ENCODE peak calls at places on chromosomes 2 and 18, in ten cellular contexts. R, F, W, Q, I, K, M, S, E and V are unnamed samples.

GRCh38 chr2:214401580-214401979 is 9.3 kb upstream of the VWC2L start:
- DNase-seq in R (no peak), F (no peak), W (no peak), Q (no peak), I (no peak), K (no peak), M (no peak), S (no peak), E (no peak), V (no peak)

GRCh38 chr2:237326250-237327171 is 87.5 kb downstream of the COL6A3 start:
- DNase-seq in R (no peak), F (no peak), W (no peak), Q (no peak), I (no peak), K (no peak), M (no peak), S (peak), E (no peak), V (no peak)

GRCh38 chr2:62432407-62432806 is 73.6 kb downstream of the TMEM17 start:
- DNase-seq in R (no peak), F (no peak), W (no peak), Q (no peak), I (no peak), K (no peak), M (no peak), S (no peak), E (no peak), V (no peak)

GRCh38 chr18:37248281-37248680 is 317.3 kb downstream of the CELF4 start:
- DNase-seq in R (no peak), F (no peak), W (no peak), Q (no peak), I (no peak), K (no peak), M (no peak), S (no peak), E (no peak), V (no peak)

GRCh38 chr2:42722328-42723190 is 41.4 kb downstream of the OXER1 start:
- DNase-seq in R (no peak), F (peak), W (no peak), Q (peak), I (no peak), K (peak), M (peak), S (peak), E (no peak), V (peak)

GRCh38 chr2:180876506-180876905 is 103.9 kb upstream of the UBE2E3 start:
- DNase-seq in R (no peak), F (no peak), W (no peak), Q (no peak), I (no peak), K (no peak), M (no peak), S (no peak), E (no peak), V (no peak)

GRCh38 chr2:176156301-176156958 is 677 bp upstream of the HOXD3 start:
- DNase-seq in R (no peak), F (no peak), W (no peak), Q (no peak), I (no peak), K (no peak), M (no peak), S (no peak), E (no peak), V (no peak)

GRCh38 chr2:201901770-201902169 is 95.4 kb downstream of the CDK15 start:
- DNase-seq in R (no peak), F (peak), W (no peak), Q (no peak), I (no peak), K (no peak), M (no peak), S (no peak), E (no peak), V (no peak)

GRCh38 chr2:228624708-228625107 is 443.2 kb upstream of the SPHKAP start:
- DNase-seq in R (no peak), F (no peak), W (no peak), Q (no peak), I (no peak), K (no peak), M (no peak), S (no peak), E (no peak), V (no peak)

GRCh38 chr2:15547100-15547499 is 14.0 kb downstream of the NBAS start:
- DNase-seq in R (no peak), F (no peak), W (no peak), Q (no peak), I (no peak), K (no peak), M (no peak), S (peak), E (no peak), V (no peak)

GRCh38 chr2:71666094-71666474 is 212.7 kb downstream of the DYSF start:
- DNase-seq in R (no peak), F (no peak), W (no peak), Q (no peak), I (no peak), K (no peak), M (no peak), S (no peak), E (no peak), V (no peak)

GRCh38 chr18:28718696-28719095 is 541.8 kb upstream of the CDH2 start:
- DNase-seq in R (no peak), F (no peak), W (no peak), Q (no peak), I (no peak), K (no peak), M (no peak), S (no peak), E (no peak), V (no peak)

GRCh38 chr2:128388414-128389032 is 69.9 kb upstream of the HS6ST1 start:
- DNase-seq in R (no peak), F (no peak), W (no peak), Q (no peak), I (peak), K (peak), M (no peak), S (peak), E (no peak), V (no peak)

GRCh38 chr2:65063426-65063825 is 7.2 kb downstream of the CEP68 start:
- DNase-seq in R (no peak), F (no peak), W (no peak), Q (no peak), I (no peak), K (no peak), M (no peak), S (no peak), E (no peak), V (no peak)

GRCh38 chr2:96264656-96265348 is 995 bp downstream of the TMEM127 start:
- DNase-seq in R (no peak), F (no peak), W (no peak), Q (peak), I (peak), K (no peak), M (peak), S (peak), E (no peak), V (peak)

GRCh38 chr18:22551536-22552151 is 133.9 kb upstream of the CTAGE1 start:
- DNase-seq in R (peak), F (no peak), W (no peak), Q (no peak), I (no peak), K (no peak), M (no peak), S (peak), E (no peak), V (no peak)

GRCh38 chr18:1499265-1499664 is 594.6 kb downstream of the ADCYAP1 start:
- DNase-seq in R (no peak), F (no peak), W (no peak), Q (no peak), I (no peak), K (no peak), M (no peak), S (no peak), E (no peak), V (no peak)

GRCh38 chr2:41955641-41956040 is 92.2 kb upstream of the PKDCC start:
- DNase-seq in R (no peak), F (peak), W (no peak), Q (no peak), I (no peak), K (no peak), M (no peak), S (no peak), E (no peak), V (no peak)

GRCh38 chr2:170518911-170519310 is 196.2 kb upstream of the SP5 start:
- DNase-seq in R (no peak), F (no peak), W (no peak), Q (no peak), I (no peak), K (no peak), M (no peak), S (no peak), E (no peak), V (no peak)

GRCh38 chr18:13266208-13267100 is 47.9 kb downstream of the LDLRAD4 start:
- DNase-seq in R (no peak), F (no peak), W (no peak), Q (no peak), I (peak), K (no peak), M (no peak), S (no peak), E (no peak), V (peak)

GRCh38 chr2:2698182-2699116 is 367.4 kb upstream of the MYT1L start:
- DNase-seq in R (no peak), F (peak), W (peak), Q (no peak), I (no peak), K (peak), M (peak), S (no peak), E (no peak), V (no peak)

GRCh38 chr2:126952216-126952615 is 53.5 kb downstream of the TEX51 start:
- DNase-seq in R (no peak), F (no peak), W (no peak), Q (no peak), I (no peak), K (no peak), M (no peak), S (no peak), E (no peak), V (no peak)

GRCh38 chr2:598043-598802 is 79.0 kb downstream of the TMEM18 start:
- DNase-seq in R (no peak), F (no peak), W (no peak), Q (no peak), I (no peak), K (no peak), M (no peak), S (no peak), E (no peak), V (no peak)

GRCh38 chr2:31812051-31812798 is 198.6 kb downstream of the MEMO1 start:
- DNase-seq in R (no peak), F (no peak), W (no peak), Q (no peak), I (no peak), K (peak), M (no peak), S (no peak), E (no peak), V (no peak)

GRCh38 chr2:96866149-96866548 is 3.7 kb downstream of the SEMA4C start:
- DNase-seq in R (no peak), F (no peak), W (no peak), Q (no peak), I (no peak), K (no peak), M (no peak), S (no peak), E (no peak), V (no peak)

GRCh38 chr2:177758591-177759371 is 313.8 kb downstream of the PDE11A start:
- DNase-seq in R (no peak), F (peak), W (no peak), Q (peak), I (peak), K (peak), M (peak), S (peak), E (no peak), V (no peak)

GRCh38 chr2:218582085-218582484 is 13.4 kb downstream of the CNOT9 start:
- DNase-seq in R (peak), F (no peak), W (no peak), Q (no peak), I (no peak), K (no peak), M (no peak), S (peak), E (no peak), V (no peak)

GRCh38 chr2:95034221-95034620 is 8.7 kb downstream of the MAL start:
- DNase-seq in R (no peak), F (no peak), W (no peak), Q (no peak), I (no peak), K (no peak), M (peak), S (no peak), E (no peak), V (no peak)

GRCh38 chr2:24818721-24819167 is 25.5 kb downstream of the CENPO start:
- DNase-seq in R (no peak), F (no peak), W (no peak), Q (no peak), I (peak), K (no peak), M (no peak), S (peak), E (no peak), V (no peak)

GRCh38 chr18:77052297-77052645 is 80.3 kb downstream of the MBP start:
- DNase-seq in R (no peak), F (no peak), W (no peak), Q (no peak), I (no peak), K (no peak), M (no peak), S (no peak), E (no peak), V (no peak)